ENCODE peak calls at places on chromosomes 7 and 10, in six cellular contexts. R, J, S, C, L and G are unnamed samples.

GRCh38 chr10:126705951-126706565 is 35.6 kb upstream of the C10orf90 start:
- DNase-seq in J (peak), C (no peak), S (no peak), R (no peak), L (no peak), G (no peak)

GRCh38 chr7:135855836-135856235 is 107.2 kb upstream of the FAM180A start:
- DNase-seq in R (no peak), L (no peak), J (no peak), S (no peak), C (peak), G (peak)

GRCh38 chr7:127056202-127056601 is 196.5 kb downstream of the GRM8 start:
- DNase-seq in J (no peak), C (no peak), R (no peak), S (no peak), L (no peak), G (no peak)

GRCh38 chr10:103660364-103661197 is 167.1 kb downstream of the NEURL1 start:
- DNase-seq in C (peak), J (peak), R (no peak), S (peak), L (no peak), G (peak)

GRCh38 chr7:107953924-107954303 is 49.0 kb downstream of the LAMB1 start:
- DNase-seq in C (no peak), L (no peak), S (no peak), R (no peak), J (no peak), G (no peak)

GRCh38 chr7:156059374-156059773 is 247.1 kb upstream of the SHH start:
- DNase-seq in J (no peak), C (no peak), R (no peak), L (no peak), S (no peak), G (no peak)

GRCh38 chr10:13700461-13701144 is 113.8 kb downstream of the PRPF18 start:
- DNase-seq in C (no peak), S (no peak), R (no peak), J (no peak), L (no peak), G (no peak)

GRCh38 chr7:92417913-92418312 is 29.4 kb upstream of the GATAD1 start:
- DNase-seq in R (no peak), S (no peak), L (no peak), C (no peak), J (no peak), G (no peak)

GRCh38 chr10:33332183-33333031 is 2.1 kb downstream of the NRP1 start:
- DNase-seq in R (no peak), S (no peak), J (no peak), C (peak), L (no peak), G (no peak)

GRCh38 chr7:66183700-66184099 is 21.4 kb upstream of the TPST1 start:
- DNase-seq in R (no peak), J (peak), L (no peak), C (peak), S (no peak), G (peak)

GRCh38 chr7:133978502-133979295 is 148.4 kb upstream of the LRGUK start:
- DNase-seq in S (no peak), J (no peak), L (peak), R (no peak), C (no peak), G (no peak)

GRCh38 chr7:129801882-129802281 is 150.9 kb downstream of the UBE2H start:
- DNase-seq in S (no peak), L (no peak), R (no peak), C (no peak), J (no peak), G (no peak)

GRCh38 chr10:34804306-34804705 is 10.8 kb downstream of the PARD3 start:
- DNase-seq in R (no peak), J (no peak), S (peak), C (no peak), L (no peak), G (no peak)

GRCh38 chr7:44625899-44626511 is 19.6 kb downstream of the OGDH start:
- DNase-seq in S (no peak), L (no peak), J (no peak), R (no peak), C (no peak), G (no peak)

GRCh38 chr7:17991866-17992648 is 35.6 kb downstream of the PRPS1L1 start:
- DNase-seq in L (peak), R (no peak), S (no peak), C (peak), J (no peak), G (no peak)

GRCh38 chr10:84353052-84353803 is 24.8 kb downstream of the CCSER2 start:
- DNase-seq in R (no peak), C (no peak), J (no peak), L (no peak), S (no peak), G (no peak)

GRCh38 chr7:30135551-30136271 is 925 bp downstream of the MTURN start:
- DNase-seq in L (peak), R (peak), C (peak), J (peak), S (peak), G (peak)

GRCh38 chr7:158078161-158078910 is 509.3 kb downstream of the PTPRN2 start:
- DNase-seq in L (no peak), S (no peak), R (no peak), C (no peak), J (no peak), G (no peak)

GRCh38 chr10:132447446-132448247 is 50.6 kb downstream of the PWWP2B start:
- DNase-seq in C (peak), J (peak), L (no peak), S (peak), R (peak), G (peak)

GRCh38 chr10:114876602-114877300 is 55.2 kb downstream of the FHIP2A start:
- DNase-seq in L (peak), R (no peak), C (peak), J (peak), S (peak), G (peak)

GRCh38 chr10:126481181-126481580 is 92.9 kb upstream of the ADAM12 start:
- DNase-seq in L (no peak), J (no peak), S (no peak), R (no peak), C (no peak), G (no peak)

GRCh38 chr10:110783509-110784103 is 88.1 kb upstream of the PDCD4 start:
- DNase-seq in J (no peak), R (peak), L (no peak), S (no peak), C (peak), G (no peak)

GRCh38 chr10:7667262-7668141 is 736 bp upstream of the ITIH5 start:
- DNase-seq in S (no peak), J (no peak), R (no peak), L (peak), C (no peak), G (no peak)

GRCh38 chr10:110698782-110699201 is 54.7 kb downstream of the RBM20 start:
- DNase-seq in J (no peak), S (no peak), R (no peak), L (no peak), C (peak), G (no peak)

GRCh38 chr7:119086026-119086425 is 861.5 kb downstream of the ANKRD7 start:
- DNase-seq in R (no peak), C (no peak), S (no peak), J (no peak), L (no peak), G (no peak)

GRCh38 chr10:111131168-111131799 is 54.5 kb downstream of the ADRA2A start:
- DNase-seq in J (no peak), C (no peak), L (no peak), R (no peak), S (no peak), G (no peak)

GRCh38 chr10:50544095-50544856 is 79.5 kb downstream of the SGMS1 start:
- DNase-seq in S (no peak), C (no peak), J (no peak), L (no peak), R (no peak), G (no peak)

GRCh38 chr7:139936760-139937310 is 107.8 kb downstream of the TBXAS1 start:
- DNase-seq in J (peak), C (peak), S (no peak), R (no peak), L (no peak), G (peak)

GRCh38 chr10:117365612-117366011 is 9.6 kb downstream of the PDZD8 start:
- DNase-seq in L (no peak), J (no peak), R (no peak), S (peak), C (no peak), G (no peak)

GRCh38 chr10:77890097-77890496 is 36.5 kb downstream of the DLG5 start:
- DNase-seq in R (no peak), C (no peak), L (no peak), S (no peak), J (no peak), G (no peak)
- TF ChIP-seq CTCF in R (no peak), C (no peak), L (no peak), S (no peak), J (no peak), G (peak)

GRCh38 chr7:83366629-83367028 is 203.9 kb upstream of the PCLO start:
- DNase-seq in C (no peak), J (no peak), S (no peak), R (no peak), L (no peak), G (no peak)

GRCh38 chr7:83362786-83363185 is 200.1 kb upstream of the PCLO start:
- DNase-seq in L (no peak), S (no peak), C (peak), J (no peak), R (no peak), G (no peak)

GRCh38 chr7:83365746-83366145 is 203.1 kb upstream of the PCLO start:
- DNase-seq in J (no peak), L (no peak), C (peak), S (no peak), R (no peak), G (no peak)
- TF ChIP-seq CTCF in J (no peak), L (no peak), C (peak), S (no peak), R (no peak), G (peak)

DNA sequence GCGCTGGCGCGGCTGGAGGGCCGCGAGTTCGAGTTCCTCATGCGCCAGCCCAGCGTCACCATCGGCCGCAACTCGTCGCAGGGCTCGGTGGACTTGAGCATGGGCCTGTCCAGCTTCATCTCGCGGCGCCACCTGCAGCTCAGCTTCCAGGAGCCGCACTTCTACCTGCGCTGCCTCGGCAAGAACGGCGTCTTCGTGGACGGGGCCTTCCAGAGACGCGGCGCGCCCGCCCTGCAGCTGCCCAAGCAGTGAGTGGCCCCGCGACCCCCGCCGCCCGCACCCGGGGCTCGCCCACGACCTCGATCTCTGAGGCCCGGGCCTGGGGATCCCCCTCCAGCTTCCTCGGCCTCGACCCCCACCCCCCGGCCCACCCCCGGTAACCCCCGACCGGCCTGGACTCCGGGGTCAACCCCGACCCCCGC is 537 bp downstream of the FOXK1 start:
- DNase-seq in R (peak), C (peak), L (peak), J (peak), S (peak), G (peak)
- TF ChIP-seq CTCF in R (no peak), C (no peak), L (no peak), J (no peak), S (no peak), G (no peak)

GRCh38 chr10:71010730-71011129 is 122.4 kb upstream of the PCBD1 start:
- DNase-seq in J (no peak), S (no peak), C (no peak), L (no peak), R (no peak), G (no peak)
- TF ChIP-seq CTCF in J (no peak), S (no peak), C (no peak), L (no peak), R (no peak), G (no peak)

GRCh38 chr10:18414061-18414460 is 237.3 kb downstream of the NSUN6 start:
- DNase-seq in R (no peak), S (no peak), L (no peak), J (no peak), C (no peak), G (no peak)

GRCh38 chr10:18406136-18406535 is 245.3 kb downstream of the NSUN6 start:
- DNase-seq in S (no peak), L (no peak), R (no peak), C (no peak), J (no peak), G (no peak)

GRCh38 chr10:18404530-18404929 is 246.9 kb downstream of the NSUN6 start:
- DNase-seq in L (no peak), S (no peak), R (no peak), J (no peak), C (no peak), G (no peak)

DNA sequence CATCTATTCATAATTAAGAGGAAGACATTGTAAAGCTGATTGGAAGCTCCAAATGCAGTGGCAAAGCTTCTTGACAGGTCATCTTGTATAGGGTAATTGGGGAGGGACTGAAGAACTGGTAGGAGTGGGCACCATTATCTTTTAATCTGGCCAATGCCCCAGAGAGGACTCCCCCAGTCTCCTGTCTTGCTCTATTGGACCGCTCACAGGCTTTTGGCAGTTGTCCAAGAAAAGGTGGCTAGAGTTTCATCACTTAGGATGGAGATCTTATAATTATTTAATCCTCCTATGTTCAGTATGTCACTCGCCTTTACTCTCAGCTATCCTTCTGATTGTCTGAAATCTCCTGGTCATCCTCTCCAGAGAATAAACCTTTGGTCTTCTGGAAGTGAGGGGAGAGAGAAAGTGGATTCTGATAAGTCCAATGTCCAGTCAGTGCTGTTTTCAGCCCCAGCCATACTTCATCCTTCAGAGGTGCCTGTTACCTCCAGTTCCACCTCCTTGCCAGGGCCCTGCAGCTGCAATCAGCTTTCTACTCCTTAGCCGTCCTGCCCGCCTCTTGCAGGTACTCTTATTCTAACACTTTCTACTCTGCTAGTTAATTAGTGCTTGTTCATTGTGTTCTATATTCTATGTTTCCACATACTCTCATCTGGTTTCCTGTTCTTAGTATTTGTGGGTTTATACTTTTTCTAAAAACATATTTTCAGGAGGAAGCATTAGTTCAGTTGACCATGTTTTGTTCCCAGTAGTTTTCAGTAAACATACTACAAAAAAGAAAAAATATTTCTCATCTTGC is 241.6 kb downstream of the NSUN6 start:
- DNase-seq in S (no peak), J (no peak), L (no peak), R (no peak), C (no peak), G (no peak)
- TF ChIP-seq CTCF in S (no peak), J (no peak), L (no peak), R (no peak), C (no peak), G (no peak)

GRCh38 chr10:119291223-119291900 is 84.0 kb downstream of the GRK5 start:
- DNase-seq in R (no peak), C (no peak), S (no peak), L (no peak), J (no peak), G (no peak)

GRCh38 chr10:119289227-119289925 is 82.0 kb downstream of the GRK5 start:
- DNase-seq in S (no peak), R (no peak), C (no peak), J (no peak), L (no peak), G (no peak)

GRCh38 chr10:119292968-119293367 is 85.6 kb downstream of the GRK5 start:
- DNase-seq in R (no peak), J (no peak), L (no peak), S (no peak), C (no peak), G (no peak)

GRCh38 chr10:119288574-119289001 is 81.2 kb downstream of the GRK5 start:
- DNase-seq in L (no peak), R (no peak), J (no peak), S (no peak), C (no peak), G (no peak)

GRCh38 chr10:119290301-119291036 is 83.1 kb downstream of the GRK5 start:
- DNase-seq in S (no peak), L (no peak), J (no peak), C (peak), R (no peak), G (no peak)
- TF ChIP-seq CTCF in S (no peak), L (no peak), J (no peak), C (peak), R (no peak), G (peak)